ENCODE peak calls at places on chromosomes 7 and 10, in seven cellular contexts. U, X, G, O, Z, Q and V are unnamed samples. For H3K79me1, the result is how much of the 10 kb centered on the place peaks cover.

GRCh38 chr7:148819697-148820332 is 64.3 kb downstream of the EZH2 start:
- DNase-seq in U (no peak), Q (no peak), O (peak), Z (no peak), G (no peak), X (peak), V (no peak)

GRCh38 chr10:6300106-6300783 is 97.5 kb downstream of the PFKFB3 start:
- DNase-seq in Z (no peak), X (peak), U (no peak), O (peak), Q (no peak), G (no peak), V (no peak)

GRCh38 chr10:94183666-94184264 is 179.0 kb downstream of the NOC3L start:
- DNase-seq in X (peak), G (no peak), O (peak), Z (no peak), U (no peak), Q (no peak), V (no peak)

GRCh38 chr7:69967152-69967591 is 368.9 kb downstream of the AUTS2 start:
- DNase-seq in Z (no peak), Q (no peak), X (no peak), O (no peak), G (peak), U (no peak), V (peak)

GRCh38 chr10:19745672-19746071 is 70.6 kb upstream of the PLXDC2 start:
- DNase-seq in X (no peak), G (no peak), Z (no peak), O (no peak), U (no peak), Q (no peak), V (no peak)

GRCh38 chr10:100890696-100891271 is 22.0 kb upstream of the SLF2 start:
- DNase-seq in X (peak), Z (no peak), Q (peak), G (no peak), O (peak), U (no peak), V (peak)

GRCh38 chr10:22849077-22849810 is 78.6 kb upstream of the ARMC3 start:
- DNase-seq in O (no peak), G (no peak), Z (no peak), U (no peak), X (no peak), Q (no peak), V (no peak)

GRCh38 chr7:139035588-139036353 is at the start of gene ZC3HAV1L:
- DNase-seq in G (peak), X (peak), U (peak), Q (peak), O (peak), Z (no peak), V (peak)

GRCh38 chr10:131841131-131841661 is 59.6 kb upstream of the PPP2R2D start:
- DNase-seq in Q (no peak), G (peak), X (no peak), U (no peak), O (no peak), Z (no peak), V (no peak)

GRCh38 chr7:41977165-41977651 is 259.8 kb downstream of the GLI3 start:
- DNase-seq in G (peak), Z (no peak), X (peak), Q (no peak), O (peak), U (peak), V (peak)

GRCh38 chr10:69693886-69694285 is 63.8 kb downstream of the FAM241B start:
- DNase-seq in U (no peak), G (no peak), O (no peak), X (no peak), Q (no peak), Z (no peak), V (no peak)

GRCh38 chr7:1531263-1531978 is 919 bp downstream of the MAFK start:
- DNase-seq in G (peak), Z (no peak), X (peak), U (no peak), O (peak), Q (no peak), V (no peak)

GRCh38 chr10:86654411-86655172 is at the start of gene OPN4:
- DNase-seq in G (no peak), O (peak), U (no peak), X (peak), Z (no peak), Q (no peak), V (no peak)

GRCh38 chr7:36115448-36116321 is 37.4 kb upstream of the EEPD1 start:
- DNase-seq in G (no peak), Q (peak), Z (no peak), U (no peak), O (peak), X (peak), V (no peak)

GRCh38 chr10:11424456-11425287 is 186.8 kb downstream of the USP6NL start:
- DNase-seq in G (peak), Z (no peak), Q (peak), O (peak), U (peak), X (peak), V (peak)

GRCh38 chr7:45593121-45593541 is 19.0 kb downstream of the ADCY1 start:
- DNase-seq in U (no peak), X (no peak), G (peak), O (no peak), Z (no peak), Q (no peak), V (no peak)

GRCh38 chr10:35684625-35685024 is 42.5 kb upstream of the FZD8 start:
- DNase-seq in G (no peak), O (no peak), X (no peak), U (no peak), Z (no peak), Q (no peak), V (no peak)

GRCh38 chr10:35690534-35690933 is 48.4 kb upstream of the FZD8 start:
- DNase-seq in O (no peak), Z (no peak), X (no peak), Q (no peak), G (no peak), U (no peak), V (no peak)

DNA sequence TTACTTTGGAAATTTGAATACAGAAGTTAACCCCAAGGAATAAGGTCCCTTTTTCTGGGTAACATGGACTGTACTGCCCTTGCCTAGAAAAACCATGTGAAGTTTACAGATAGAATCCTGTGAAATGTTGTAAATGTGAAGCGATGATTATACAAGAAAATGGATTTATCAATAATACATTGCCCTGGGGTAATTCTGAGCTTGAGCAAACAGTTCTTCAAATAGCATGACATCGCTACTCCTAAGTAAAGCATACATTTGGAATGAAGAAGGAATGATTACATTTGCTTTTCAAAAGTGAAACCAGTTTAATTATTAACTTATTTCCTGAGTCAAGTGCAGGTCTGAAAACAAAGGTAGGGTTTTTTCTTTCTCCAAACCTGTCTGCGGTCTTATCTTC is 43.3 kb upstream of the FZD8 start:
- DNase-seq in Q (no peak), X (no peak), U (no peak), O (no peak), Z (no peak), G (no peak), V (no peak)
- H2BK5ac ChIP-seq in Q (no peak), X (no peak), U (no peak), O (no peak), Z (no peak), G (no peak), V (no peak)

GRCh38 chr7:17016402-17017010 is 134.7 kb upstream of the AGR3 start:
- DNase-seq in X (no peak), Z (no peak), U (no peak), G (no peak), O (no peak), Q (peak), V (no peak)

GRCh38 chr7:17022915-17023314 is 141.1 kb upstream of the AGR3 start:
- DNase-seq in Z (no peak), G (no peak), U (no peak), Q (no peak), X (no peak), O (no peak), V (no peak)

GRCh38 chr7:17019106-17019505 is 137.3 kb upstream of the AGR3 start:
- DNase-seq in X (no peak), U (no peak), Z (no peak), G (no peak), O (no peak), Q (no peak), V (no peak)

GRCh38 chr7:17020250-17020649 is 138.5 kb upstream of the AGR3 start:
- DNase-seq in X (no peak), G (no peak), Q (no peak), U (no peak), O (no peak), Z (no peak), V (no peak)

GRCh38 chr7:17021205-17021604 is 139.4 kb upstream of the AGR3 start:
- DNase-seq in Z (no peak), G (no peak), X (peak), Q (peak), O (no peak), U (no peak), V (no peak)
- H3K79me1 ChIP-seq in Z (under half), G (under half), X (under half), Q (under half), O (under half), U (under half), V (under half)

GRCh38 chr10:18599392-18599791 is 52.0 kb downstream of the NSUN6 start:
- DNase-seq in O (no peak), Z (no peak), G (no peak), Q (no peak), X (no peak), U (no peak), V (no peak)

GRCh38 chr10:18606051-18606730 is 45.2 kb downstream of the NSUN6 start:
- DNase-seq in O (no peak), U (no peak), G (no peak), Z (no peak), X (no peak), Q (no peak), V (peak)

DNA sequence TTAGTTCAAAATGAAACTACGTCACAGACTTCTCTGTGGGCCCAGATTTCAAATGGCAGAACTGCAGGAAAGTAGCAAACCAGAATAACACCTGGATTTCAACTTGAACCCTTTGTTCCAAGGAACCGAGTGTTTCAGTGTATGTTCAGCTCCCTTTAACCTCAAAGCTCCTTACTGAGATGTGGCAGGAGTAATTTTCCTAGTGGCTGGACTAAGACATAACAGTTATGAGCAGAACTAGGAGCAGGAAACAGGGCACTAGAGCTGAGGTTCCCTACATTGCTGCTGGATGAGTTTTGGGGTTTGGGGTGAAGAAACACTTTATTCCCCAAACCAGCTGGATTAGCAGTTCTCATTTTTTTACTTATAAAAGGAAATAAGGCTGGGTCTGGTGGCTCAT is 50.1 kb downstream of the NSUN6 start:
- DNase-seq in O (no peak), Z (no peak), G (no peak), U (no peak), Q (no peak), X (no peak), V (no peak)
- H2BK5ac ChIP-seq in O (no peak), Z (no peak), G (no peak), U (no peak), Q (no peak), X (no peak), V (no peak)

GRCh38 chr7:130867039-130867438 is 133.0 kb upstream of the KLF14 start:
- DNase-seq in X (no peak), U (no peak), G (no peak), Z (no peak), O (no peak), Q (no peak), V (no peak)
- H3K79me1 ChIP-seq in X (under half), U (under half), G (under half), Z (under half), O (under half), Q (under half), V (under half)

DNA sequence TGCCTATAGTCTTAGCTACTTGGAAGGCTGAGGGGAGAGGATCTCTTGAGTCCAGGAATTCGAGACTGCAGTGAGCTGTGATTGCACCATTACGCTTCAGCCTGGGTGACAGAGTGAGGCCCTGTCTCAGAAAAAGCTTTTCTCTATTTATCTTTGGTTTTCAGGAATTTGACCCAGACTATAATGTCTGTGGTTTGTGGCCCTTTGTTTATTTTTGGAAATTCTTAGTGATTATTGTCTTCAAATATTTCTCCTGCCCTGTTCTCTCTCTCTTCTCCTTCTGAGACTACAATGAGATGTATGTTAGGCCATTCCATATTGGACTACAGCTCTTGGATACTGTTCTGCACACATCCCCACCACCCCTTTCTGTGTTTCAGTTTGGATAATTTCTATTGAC is 4.7 kb downstream of the MUC12 start:
- DNase-seq in G (no peak), Q (no peak), Z (no peak), U (no peak), X (no peak), O (peak), V (no peak)
- H2BK5ac ChIP-seq in G (no peak), Q (no peak), Z (no peak), U (no peak), X (no peak), O (no peak), V (no peak)

GRCh38 chr7:25988640-25989039 is 163.4 kb upstream of the NFE2L3 start:
- DNase-seq in Q (no peak), U (no peak), G (no peak), Z (no peak), O (no peak), X (no peak), V (no peak)
- H3K79me1 ChIP-seq in Q (under half), U (under half), G (under half), Z (under half), O (under half), X (under half), V (under half)

GRCh38 chr7:157279973-157280841 is 56.6 kb upstream of the DNAJB6 start:
- DNase-seq in X (no peak), O (no peak), G (no peak), U (no peak), Q (no peak), Z (no peak), V (no peak)

GRCh38 chr7:157276731-157277562 is 59.9 kb upstream of the DNAJB6 start:
- DNase-seq in X (peak), O (peak), G (no peak), Q (no peak), Z (no peak), U (no peak), V (peak)

GRCh38 chr7:157278167-157278790 is 58.5 kb upstream of the DNAJB6 start:
- DNase-seq in Z (no peak), Q (no peak), O (no peak), U (no peak), G (no peak), X (no peak), V (no peak)

GRCh38 chr7:157279679-157279972 is 57.2 kb upstream of the DNAJB6 start:
- DNase-seq in X (no peak), U (no peak), Z (no peak), Q (no peak), O (no peak), G (peak), V (no peak)

DNA sequence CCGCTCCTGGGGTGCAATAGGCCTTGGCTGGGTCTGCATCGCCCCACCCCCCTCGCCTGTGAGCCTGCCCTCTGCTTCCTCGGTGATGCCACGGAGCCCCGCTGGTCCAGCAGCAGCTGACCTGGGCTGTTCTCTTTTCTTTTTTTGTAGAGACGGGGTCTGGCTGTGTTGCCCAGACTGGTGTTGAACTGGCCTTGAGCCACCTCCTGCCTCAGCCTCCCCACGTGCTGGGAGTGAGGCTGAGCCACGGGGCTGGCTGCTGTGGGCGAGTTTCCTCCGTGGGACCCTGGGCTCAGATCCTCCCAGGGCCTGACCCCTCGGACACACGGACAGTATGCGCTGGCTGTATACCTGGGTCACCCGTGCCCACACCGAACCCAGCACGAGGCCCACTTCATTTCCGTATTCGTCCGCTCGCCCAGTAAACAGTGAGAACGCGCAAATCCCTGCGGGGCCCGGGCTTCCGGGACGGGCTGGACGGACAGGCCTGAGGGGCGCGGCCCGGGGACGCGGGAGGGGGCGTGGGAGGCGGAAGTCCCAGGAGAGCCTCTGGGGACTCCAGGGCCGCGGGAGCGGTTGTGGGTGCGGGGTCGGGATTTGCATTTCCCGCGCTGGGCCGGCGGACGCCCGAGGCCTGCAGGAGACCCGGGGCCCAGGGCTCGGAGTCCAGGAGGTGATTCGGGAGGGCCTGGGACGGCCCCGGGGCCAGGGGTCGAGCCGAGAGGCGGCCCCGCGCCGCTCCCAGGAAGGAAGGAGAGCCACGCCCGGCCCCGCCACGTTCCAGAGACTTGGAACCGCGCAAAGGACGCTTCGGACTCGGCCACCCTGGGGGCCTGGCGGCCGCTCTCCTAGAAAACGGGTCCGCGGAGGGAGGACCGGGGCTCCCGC is 57.8 kb upstream of the DNAJB6 start:
- DNase-seq in X (no peak), G (peak), U (no peak), Z (no peak), O (no peak), Q (peak), V (no peak)
- H2BK5ac ChIP-seq in X (no peak), G (no peak), U (no peak), Z (no peak), O (no peak), Q (no peak), V (no peak)

GRCh38 chr7:151689196-151689971 is 169.7 kb upstream of the RHEB start:
- DNase-seq in Z (no peak), Q (no peak), O (no peak), U (no peak), G (no peak), X (no peak), V (no peak)

GRCh38 chr7:151690597-151690996 is 170.9 kb upstream of the RHEB start:
- DNase-seq in G (no peak), O (peak), X (peak), Z (no peak), Q (no peak), U (no peak), V (peak)

GRCh38 chr7:151693140-151693539 is 173.4 kb upstream of the RHEB start:
- DNase-seq in Z (no peak), Q (no peak), O (no peak), G (no peak), U (no peak), X (no peak), V (no peak)

GRCh38 chr7:151692721-151693120 is 173.0 kb upstream of the RHEB start:
- DNase-seq in U (no peak), X (no peak), Z (no peak), G (peak), Q (no peak), O (no peak), V (no peak)

GRCh38 chr7:151691449-151691848 is 171.8 kb upstream of the RHEB start:
- DNase-seq in U (no peak), X (no peak), Z (no peak), Q (no peak), G (no peak), O (no peak), V (no peak)
- H3K79me1 ChIP-seq in U (under half), X (under half), Z (under half), Q (under half), G (under half), O (under half), V (under half)

GRCh38 chr7:96789914-96790313 is 80.3 kb upstream of the SEM1 start:
- DNase-seq in U (no peak), G (no peak), Q (no peak), O (no peak), Z (no peak), X (no peak), V (no peak)

GRCh38 chr7:96784597-96784996 is 75.0 kb upstream of the SEM1 start:
- DNase-seq in X (no peak), U (no peak), O (no peak), G (no peak), Z (no peak), Q (no peak), V (no peak)

GRCh38 chr7:96786261-96786997 is 76.8 kb upstream of the SEM1 start:
- DNase-seq in Q (peak), G (peak), U (no peak), X (no peak), O (no peak), Z (peak), V (peak)

GRCh38 chr7:96781919-96782318 is 72.3 kb upstream of the SEM1 start:
- DNase-seq in Q (no peak), G (no peak), X (no peak), Z (no peak), U (no peak), O (no peak), V (no peak)

DNA sequence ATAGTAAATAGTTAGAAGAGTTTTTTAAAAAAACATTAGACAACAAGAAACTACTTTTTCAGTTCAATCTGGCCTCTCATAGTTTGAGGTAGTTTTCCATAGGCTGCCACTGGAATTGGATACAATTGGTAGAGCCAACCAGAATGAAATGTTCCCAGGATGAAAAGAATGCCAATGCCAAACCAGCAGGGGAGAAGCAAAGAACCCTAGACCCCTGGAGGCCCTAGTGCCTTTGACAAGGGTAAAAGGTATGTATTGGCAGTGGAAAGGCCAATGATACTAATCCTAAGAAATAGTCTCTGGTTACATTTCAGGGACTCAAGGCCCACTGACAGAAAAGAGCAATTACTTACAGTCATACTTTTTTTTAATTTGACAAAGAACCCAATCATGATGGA is 77.4 kb upstream of the SEM1 start:
- DNase-seq in O (no peak), X (no peak), G (peak), U (no peak), Q (no peak), Z (no peak), V (peak)
- H2BK5ac ChIP-seq in O (no peak), X (no peak), G (no peak), U (no peak), Q (no peak), Z (no peak), V (no peak)